ENCODE peak calls at places on chromosome 3, in five cellular contexts. One of them, this sample, is unnamed.

GRCh38 chr3:196963309-196963953 is 5.2 kb downstream of the PIGZ start:
- DNase-seq in coronary artery: no peak
- DNase-seq in A172: no peak
- DNase-seq in NCI-H510A: no peak
- DNase-seq in H9: no peak
- DNase-seq in this sample: no peak

GRCh38 chr3:71064976-71065763 is 518.4 kb downstream of the FOXP1 start:
- DNase-seq in coronary artery: peak; percentile 78
- DNase-seq in A172: no peak
- DNase-seq in NCI-H510A: no peak
- DNase-seq in H9: peak; percentile 61
- DNase-seq in this sample: peak; percentile 60

GRCh38 chr3:126525853-126526667 is 2.1 kb downstream of the CHST13 start:
- DNase-seq in coronary artery: no peak
- DNase-seq in A172: no peak
- DNase-seq in NCI-H510A: no peak
- DNase-seq in H9: no peak
- DNase-seq in this sample: no peak

GRCh38 chr3:95036526-95037021 is 973.7 kb downstream of the NSUN3 start:
- DNase-seq in coronary artery: no peak
- DNase-seq in A172: no peak
- DNase-seq in NCI-H510A: no peak
- DNase-seq in H9: no peak
- DNase-seq in this sample: no peak

GRCh38 chr3:176523114-176523513 is 674.2 kb downstream of the TBL1XR1 start:
- DNase-seq in coronary artery: no peak
- DNase-seq in A172: no peak
- DNase-seq in NCI-H510A: no peak
- DNase-seq in H9: no peak
- DNase-seq in this sample: no peak

GRCh38 chr3:9976736-9977709 is 9.6 kb downstream of the EMC3 start:
- DNase-seq in coronary artery: peak; percentile 88
- DNase-seq in A172: peak; percentile 98
- DNase-seq in NCI-H510A: no peak
- DNase-seq in H9: no peak
- DNase-seq in this sample: peak; percentile 99

GRCh38 chr3:132981746-132982145 is 56.4 kb upstream of the TMEM108 start:
- DNase-seq in coronary artery: no peak
- DNase-seq in A172: no peak
- DNase-seq in NCI-H510A: no peak
- DNase-seq in H9: peak; percentile 23
- DNase-seq in this sample: peak; percentile 15

GRCh38 chr3:21073561-21073960 is 677.4 kb downstream of the ZNF385D start:
- DNase-seq in coronary artery: no peak
- DNase-seq in A172: no peak
- DNase-seq in NCI-H510A: no peak
- DNase-seq in H9: no peak
- DNase-seq in this sample: no peak

GRCh38 chr3:13748500-13748899 is 131.4 kb downstream of the WNT7A start:
- DNase-seq in coronary artery: no peak
- DNase-seq in A172: no peak
- DNase-seq in NCI-H510A: no peak
- DNase-seq in H9: no peak
- DNase-seq in this sample: no peak

GRCh38 chr3:174215426-174215825 is 643.7 kb upstream of the NAALADL2 start:
- DNase-seq in coronary artery: no peak
- DNase-seq in A172: no peak
- DNase-seq in NCI-H510A: no peak
- DNase-seq in H9: no peak
- DNase-seq in this sample: no peak

GRCh38 chr3:38227989-38228388 is 37.6 kb upstream of the SLC22A13 start:
- DNase-seq in coronary artery: no peak
- DNase-seq in A172: peak; percentile 7
- DNase-seq in NCI-H510A: no peak
- DNase-seq in H9: no peak
- DNase-seq in this sample: no peak

GRCh38 chr3:107543666-107544065 is 20.9 kb downstream of the BBX start:
- DNase-seq in coronary artery: no peak
- DNase-seq in A172: peak; percentile 28
- DNase-seq in NCI-H510A: no peak
- DNase-seq in H9: no peak
- DNase-seq in this sample: peak; percentile 39

This sample was measured in OCI-M1.